ENCODE peak calls at places on chromosomes 3 and 15, in seven cellular contexts. Y is Peyer's patch, B is OCI-LY7, M is fibroblast of mammary gland, X is fibroblast of lung, P is LNCaP clone FGC, O is fibroblast of the aortic adventitia. R is an unnamed sample.

GRCh38 chr15:39397883-39398282 is 183.0 kb upstream of the THBS1 start:
- DNase-seq in Y (no peak), X (peak; percentile 57), P (no peak), M (no peak), O (no peak), B (no peak), R (no peak)

GRCh38 chr3:183733553-183733952 is 36.0 kb downstream of the YEATS2 start:
- DNase-seq in Y (no peak), M (no peak), B (no peak), P (no peak), O (no peak), X (no peak), R (no peak)

GRCh38 chr15:60835974-60836373 is 357.0 kb upstream of the ICE2 start:
- DNase-seq in M (peak; percentile 92), B (no peak), O (peak; percentile 10), Y (no peak), X (peak; percentile 36), P (no peak), R (peak; percentile 4)

GRCh38 chr15:73924258-73924921 is 1.9 kb upstream of the LOXL1 start:
- DNase-seq in O (peak; percentile 89), X (peak; percentile 87), B (no peak), M (peak; percentile 91), Y (no peak), P (no peak), R (peak; percentile 92)

GRCh38 chr3:55069950-55070349 is 142.1 kb upstream of the LRTM1 start:
- DNase-seq in X (no peak), P (no peak), M (no peak), Y (no peak), O (no peak), B (no peak), R (no peak)

GRCh38 chr3:124800511-124801374 is 70.5 kb downstream of the UMPS start:
- DNase-seq in M (no peak), P (no peak), O (peak; percentile 71), B (no peak), X (peak; percentile 63), Y (no peak), R (peak; percentile 77)

GRCh38 chr15:70194266-70194665 is 96.5 kb upstream of the TLE3 start:
- DNase-seq in M (no peak), X (no peak), B (no peak), P (no peak), Y (no peak), O (no peak), R (no peak)

GRCh38 chr15:34239151-34239761 is 14.4 kb downstream of the EMC4 start:
- DNase-seq in B (no peak), X (peak; percentile 93), Y (no peak), M (peak; percentile 91), P (no peak), O (peak; percentile 82), R (peak; percentile 86)

GRCh38 chr15:31200735-31201151 is 99.2 kb upstream of the TRPM1 start:
- DNase-seq in P (no peak), B (peak; percentile 75), Y (peak; percentile 82), O (peak; percentile 69), M (peak; percentile 52), X (peak; percentile 31), R (peak; percentile 84)

GRCh38 chr15:58306591-58307312 is 125.0 kb upstream of the LIPC start:
- DNase-seq in Y (no peak), P (no peak), M (peak; percentile 40), B (no peak), X (peak; percentile 34), O (peak; percentile 23), R (no peak)

GRCh38 chr15:22979069-22979698 is 984 bp downstream of the CYFIP1 start:
- DNase-seq in P (no peak), O (peak; percentile 49), M (peak; percentile 40), X (peak; percentile 59), Y (peak; percentile 85), B (no peak), R (peak; percentile 57)

GRCh38 chr3:16331319-16331883 is 66.4 kb downstream of the OXNAD1 start:
- DNase-seq in M (no peak), X (no peak), Y (no peak), O (no peak), P (no peak), B (no peak), R (no peak)

GRCh38 chr3:97882975-97883598 is 61.3 kb downstream of the CRYBG3 start:
- DNase-seq in M (peak; percentile 77), P (peak; percentile 55), B (no peak), Y (no peak), X (peak; percentile 79), O (peak; percentile 65), R (peak; percentile 82)

GRCh38 chr15:95887666-95888480 is 442.6 kb upstream of the NR2F2 start:
- DNase-seq in B (no peak), P (no peak), Y (no peak), M (no peak), X (peak; percentile 22), O (no peak), R (peak; percentile 41)

GRCh38 chr15:39581501-39582285 is 814 bp downstream of the THBS1 start:
- DNase-seq in M (peak; percentile 53), X (peak; percentile 42), O (peak; percentile 60), P (no peak), B (no peak), Y (peak; percentile 82), R (peak; percentile 55)

GRCh38 chr3:110180733-110181132 is 843.4 kb upstream of the DPPA4 start:
- DNase-seq in O (peak; percentile 71), M (peak; percentile 63), Y (no peak), B (no peak), X (peak; percentile 16), P (peak; percentile 7), R (peak; percentile 75)

GRCh38 chr3:143070977-143071551 is 48.5 kb upstream of the CHST2 start:
- DNase-seq in P (no peak), B (no peak), M (peak; percentile 89), Y (no peak), X (peak; percentile 80), O (peak; percentile 57), R (peak; percentile 81)

GRCh38 chr15:48191574-48192225 is at the start of gene CTXN2:
- DNase-seq in X (peak; percentile 14), O (no peak), Y (no peak), M (no peak), P (no peak), B (no peak), R (peak; percentile 16)
- H3K4me3 ChIP-seq in X (no peak within 1 kb of the TSS), O (no peak within 1 kb of the TSS), Y (peak within 1 kb of the TSS; percentile 32), M (no peak within 1 kb of the TSS), P (no peak within 1 kb of the TSS), B (no peak within 1 kb of the TSS), R (peak within 1 kb of the TSS; percentile 8)

DNA sequence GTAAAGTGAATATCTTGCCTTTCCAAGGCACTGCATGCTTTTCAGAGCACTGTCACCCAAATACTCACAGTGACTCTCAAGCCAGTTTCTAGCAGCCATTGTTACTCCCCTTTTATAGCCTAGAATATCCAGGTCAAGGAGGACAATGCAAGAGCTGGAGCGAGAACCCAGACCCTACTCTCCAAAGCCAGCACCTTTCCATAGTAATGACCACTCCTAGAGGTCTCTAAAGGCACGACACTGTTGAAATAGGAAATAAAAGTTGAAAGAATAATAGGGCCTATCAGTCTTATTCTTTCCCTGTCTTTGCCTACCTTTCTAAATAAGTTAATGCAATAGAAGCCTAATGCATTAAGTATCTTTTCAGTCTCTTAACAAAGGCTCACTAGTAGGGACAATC is 33.6 kb upstream of the DUT start:
- DNase-seq in B (no peak), X (no peak), Y (no peak), M (no peak), P (no peak), O (no peak), R (no peak)
- TF ChIP-seq CTCF in B (no peak), X (no peak), Y (no peak), M (no peak), P (no peak), O (no peak), R (no peak)

DNA sequence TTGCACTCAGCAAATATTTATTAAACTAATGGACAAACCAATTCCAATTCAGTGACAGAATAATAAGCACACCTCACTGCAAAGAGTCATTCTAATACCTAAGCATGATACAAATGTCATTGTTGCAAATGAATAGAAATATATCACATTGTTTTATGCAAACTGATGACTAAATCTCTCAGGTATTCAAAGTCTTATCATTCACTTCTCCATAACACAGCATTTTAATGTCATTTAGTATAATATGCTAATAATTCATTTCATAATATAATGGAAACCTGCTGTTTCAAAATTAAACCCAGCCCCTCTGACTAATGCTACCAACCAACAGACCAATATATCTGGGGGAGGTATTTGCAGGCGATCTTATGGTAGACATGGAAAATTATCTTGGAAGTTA is 71.8 kb downstream of the FGF7 start:
- DNase-seq in B (no peak), O (peak; percentile 65), M (no peak), X (peak; percentile 42), P (peak; percentile 36), Y (no peak), R (peak; percentile 3)
- H3K4me3 ChIP-seq in B (no peak overlapping the region), O (no peak overlapping the region), M (no peak overlapping the region), X (no peak overlapping the region), P (no peak overlapping the region), Y (no peak overlapping the region), R (no peak overlapping the region)

GRCh38 chr15:80308002-80308401 is 56.0 kb upstream of the CTXND1 start:
- DNase-seq in B (peak; percentile 2), M (no peak), X (no peak), Y (no peak), P (no peak), O (no peak), R (no peak)

GRCh38 chr15:80310776-80311175 is 58.8 kb upstream of the CTXND1 start:
- DNase-seq in Y (no peak), M (peak; percentile 27), B (no peak), X (no peak), O (no peak), P (no peak), R (no peak)

GRCh38 chr15:80309769-80310384 is 57.9 kb upstream of the CTXND1 start:
- DNase-seq in B (peak; percentile 4), Y (no peak), M (peak; percentile 44), X (peak; percentile 20), P (peak; percentile 45), O (peak; percentile 42), R (peak; percentile 58)
- TF ChIP-seq CTCF in B (peak; percentile 66), Y (peak; percentile 24), M (peak; percentile 65), X (peak; percentile 57), P (peak; percentile 84), O (peak; percentile 57), R (peak; percentile 77)